ENCODE peak calls at places on chromosomes 11 and 22, in eight cellular contexts. Z, T, P, O, V, E, G and Q are unnamed samples.

GRCh38 chr11:107018902-107019493 is 722 bp upstream of the GUCY1A2 start:
- DNase-seq in E (peak), V (peak), O (peak), T (peak), P (peak), Z (no peak), G (peak), Q (peak)

GRCh38 chr11:17209939-17210245 is 2.1 kb upstream of the PIK3C2A start:
- DNase-seq in V (no peak), G (no peak), E (no peak), O (no peak), Z (no peak), T (no peak), P (no peak), Q (no peak)

GRCh38 chr11:84800755-84801346 is 826.3 kb downstream of the DLG2 start:
- DNase-seq in Z (no peak), T (peak), O (peak), G (no peak), P (peak), V (no peak), E (no peak), Q (no peak)

GRCh38 chr11:121763526-121763925 is 310.8 kb upstream of the SORL1-AS1 start:
- DNase-seq in Z (peak), O (no peak), G (no peak), T (no peak), V (no peak), E (no peak), P (no peak), Q (no peak)

GRCh38 chr11:46918778-46919513 is 596 bp upstream of the LRP4 start:
- DNase-seq in O (no peak), V (no peak), E (peak), P (no peak), T (no peak), G (no peak), Z (no peak), Q (no peak)

GRCh38 chr22:27573992-27574391 is 227.6 kb downstream of the MN1 start:
- DNase-seq in V (no peak), O (no peak), Z (no peak), P (no peak), G (no peak), T (no peak), E (no peak), Q (no peak)

GRCh38 chr11:128814856-128815705 is 52.0 kb downstream of the KCNJ1 start:
- DNase-seq in O (peak), G (no peak), T (peak), Z (no peak), V (no peak), P (peak), E (peak), Q (peak)

GRCh38 chr22:32079110-32080089 is 36.3 kb downstream of the SLC5A1 start:
- DNase-seq in E (no peak), O (peak), V (no peak), G (no peak), Z (no peak), P (peak), T (peak), Q (no peak)

GRCh38 chr11:76524919-76525318 is 80.1 kb downstream of the EMSY start:
- DNase-seq in V (no peak), T (peak), Z (no peak), G (no peak), P (no peak), E (no peak), O (peak), Q (no peak)

GRCh38 chr11:19988598-19988997 is 171.7 kb downstream of the DBX1 start:
- DNase-seq in V (no peak), G (no peak), T (peak), P (peak), Z (no peak), E (peak), O (peak), Q (no peak)

GRCh38 chr22:30968015-30968923 is at the start of gene MORC2:
- DNase-seq in E (peak), P (no peak), Z (no peak), G (peak), O (no peak), V (no peak), T (no peak), Q (no peak)

GRCh38 chr11:92775277-92775676 is 194.2 kb upstream of the MTNR1B start:
- DNase-seq in V (no peak), T (no peak), G (no peak), E (no peak), O (no peak), Z (no peak), P (no peak), Q (no peak)

GRCh38 chr11:78851883-78852586 is 277.4 kb upstream of the NARS2 start:
- DNase-seq in V (no peak), O (no peak), T (no peak), G (no peak), P (no peak), E (no peak), Z (no peak), Q (no peak)

GRCh38 chr11:121808096-121808495 is 307.9 kb downstream of the BLID start:
- DNase-seq in V (no peak), G (no peak), E (no peak), O (no peak), P (no peak), T (no peak), Z (no peak), Q (no peak)

GRCh38 chr22:42996646-42997365 is 18.1 kb downstream of the PACSIN2 start:
- DNase-seq in P (no peak), E (no peak), Z (no peak), O (no peak), T (no peak), V (no peak), G (peak), Q (no peak)

GRCh38 chr11:77418981-77419592 is 54.8 kb downstream of the PAK1 start:
- DNase-seq in Z (no peak), T (no peak), O (no peak), V (no peak), E (no peak), P (no peak), G (no peak), Q (no peak)

GRCh38 chr11:100942016-100942415 is 187.6 kb downstream of the PGR start:
- DNase-seq in Z (no peak), V (no peak), P (peak), T (peak), G (no peak), E (no peak), O (no peak), Q (no peak)

GRCh38 chr22:43446037-43446803 is 34.4 kb downstream of the MPPED1 start:
- DNase-seq in P (no peak), E (no peak), O (no peak), G (no peak), Z (no peak), T (no peak), V (no peak), Q (no peak)

GRCh38 chr22:46864314-46865051 is 102.0 kb downstream of the TBC1D22A start:
- DNase-seq in O (no peak), E (no peak), T (no peak), V (no peak), G (no peak), P (no peak), Z (no peak), Q (no peak)

GRCh38 chr11:72013765-72014711 is 15.3 kb downstream of the IL18BP start:
- DNase-seq in G (peak), P (no peak), E (no peak), V (no peak), O (no peak), Z (no peak), T (no peak), Q (no peak)

GRCh38 chr11:41201156-41201555 is 258.3 kb downstream of the LRRC4C start:
- DNase-seq in O (no peak), E (peak), T (no peak), P (no peak), G (no peak), V (no peak), Z (no peak), Q (peak)

GRCh38 chr11:80116796-80117195 is 676.0 kb upstream of the TENM4 start:
- DNase-seq in G (no peak), P (no peak), Z (no peak), V (no peak), E (no peak), O (no peak), T (no peak), Q (no peak)

GRCh38 chr11:118265954-118266353 is 1.9 kb upstream of the MPZL2 start:
- DNase-seq in T (no peak), V (no peak), P (no peak), G (no peak), E (no peak), Z (no peak), O (no peak), Q (no peak)

GRCh38 chr11:10758959-10759358 is 7.9 kb downstream of the CTR9 start:
- DNase-seq in Z (no peak), T (no peak), V (no peak), O (no peak), P (no peak), G (no peak), E (no peak), Q (no peak)
- TF ChIP-seq CTCF in Z (no peak), T (peak), V (peak), O (peak), P (no peak), G (no peak), E (no peak), Q (no peak)

GRCh38 chr22:26170795-26171194 is 1.5 kb downstream of the SEZ6L start:
- DNase-seq in V (no peak), G (no peak), T (no peak), Z (no peak), E (peak), O (no peak), P (no peak), Q (peak)

GRCh38 chr22:26169312-26170111 is at the start of gene SEZ6L:
- DNase-seq in T (no peak), Z (no peak), V (no peak), P (no peak), O (no peak), G (no peak), E (peak), Q (peak)

GRCh38 chr22:26170112-26170492 is 840 bp downstream of the SEZ6L start:
- DNase-seq in O (no peak), Z (no peak), V (no peak), P (no peak), G (no peak), E (no peak), T (no peak), Q (peak)

GRCh38 chr22:26172389-26172990 is 3.2 kb downstream of the SEZ6L start:
- DNase-seq in V (no peak), T (no peak), O (peak), G (no peak), Z (no peak), P (peak), E (peak), Q (peak)

DNA sequence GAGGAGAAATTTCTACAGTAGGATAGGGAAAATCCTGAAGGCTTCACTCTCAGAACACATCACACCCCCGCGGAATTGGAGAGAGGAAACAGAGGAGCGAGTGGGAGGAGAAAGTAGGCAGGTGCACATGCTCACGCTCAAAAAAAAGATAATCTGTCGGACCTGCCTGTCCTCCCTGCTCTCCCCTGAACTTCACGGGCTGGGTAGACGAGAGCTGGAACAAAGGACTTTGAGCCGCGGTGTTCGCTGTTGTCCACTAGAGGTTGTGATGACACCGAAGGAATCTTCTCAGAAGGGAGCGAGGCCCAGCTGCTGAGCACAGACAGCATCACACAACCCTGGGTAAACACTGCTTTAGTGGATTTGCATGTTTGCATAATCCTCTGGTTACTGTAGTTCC is 5.0 kb downstream of the SEZ6L start:
- DNase-seq in G (no peak), P (no peak), O (peak), V (no peak), E (peak), Z (no peak), T (peak), Q (peak)
- TF ChIP-seq CTCF in G (no peak), P (peak), O (peak), V (no peak), E (peak), Z (no peak), T (peak), Q (peak)

DNA sequence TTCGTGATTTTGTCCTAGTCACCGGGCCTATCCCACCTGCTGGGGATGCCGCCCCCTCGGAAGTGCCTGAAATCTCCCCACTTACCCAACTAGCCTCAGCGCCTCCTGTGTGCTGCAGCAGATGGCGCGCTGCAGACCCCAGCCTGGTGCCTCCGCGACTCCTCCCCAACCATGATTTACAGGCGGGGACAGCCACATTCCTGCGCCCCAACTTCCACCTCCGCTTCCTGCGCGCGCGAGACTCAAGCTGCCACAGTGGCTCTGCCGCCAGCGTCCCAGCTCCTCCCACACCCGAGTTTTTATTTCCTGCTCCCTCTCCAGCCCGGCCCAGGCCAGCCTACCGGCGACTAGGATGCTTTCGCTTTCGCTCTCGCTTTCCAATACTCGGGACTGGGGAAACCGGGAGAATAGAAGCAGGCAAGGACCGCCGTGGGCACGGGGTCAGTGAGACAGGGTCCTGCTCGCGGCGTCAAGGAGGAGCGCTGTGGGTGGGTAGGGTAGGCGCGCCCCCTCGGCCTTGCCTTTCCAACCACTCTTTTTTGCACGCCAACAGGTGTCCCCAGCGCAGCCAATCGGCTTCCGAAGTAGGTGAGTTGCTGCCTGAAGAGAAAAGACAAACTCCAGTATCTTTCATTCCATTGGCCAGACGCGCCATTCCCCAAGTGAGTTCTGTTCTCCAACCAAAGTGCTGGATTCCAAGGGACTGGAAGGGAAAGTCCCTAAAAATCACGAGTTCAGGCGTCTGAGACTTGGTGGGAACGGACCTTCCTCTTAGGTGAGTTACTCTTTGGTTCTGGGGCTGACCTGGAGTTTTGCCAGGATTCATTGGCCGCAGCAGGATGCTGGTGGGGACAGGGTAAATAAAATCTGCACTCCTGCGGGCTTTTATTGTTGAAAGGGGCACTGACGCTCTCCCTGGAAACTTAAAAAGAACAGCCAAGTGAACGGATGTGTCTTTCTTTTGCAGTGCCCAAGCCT is at the start of gene FAM111A:
- DNase-seq in O (peak), G (peak), V (peak), Z (peak), E (peak), T (peak), P (peak), Q (peak)
- TF ChIP-seq CTCF in O (peak), G (no peak), V (peak), Z (peak), E (no peak), T (peak), P (peak), Q (peak)

DNA sequence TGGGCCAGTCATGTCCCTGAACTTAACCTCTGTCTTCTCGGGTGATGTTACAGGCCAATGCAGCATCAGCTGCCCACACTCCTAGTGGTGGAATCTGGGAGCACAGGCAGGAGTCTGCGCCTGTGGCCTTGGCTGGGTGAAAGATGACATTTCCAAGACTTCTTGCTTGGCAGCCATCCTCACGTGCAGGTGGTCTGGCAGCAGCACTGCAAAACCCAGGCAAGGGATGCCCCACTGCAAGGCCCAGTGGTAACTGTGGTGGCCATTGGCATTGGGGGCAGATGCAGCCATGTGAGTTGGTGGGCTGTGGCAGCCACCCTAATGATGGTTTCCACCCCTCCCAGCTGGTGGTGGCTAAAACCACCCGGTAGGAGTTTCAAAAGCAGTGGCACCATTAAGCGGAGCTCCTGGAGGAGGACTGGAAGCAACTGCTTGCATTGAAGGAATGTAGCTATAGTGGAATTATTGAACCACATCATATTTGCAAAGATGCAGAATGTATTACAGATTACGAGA is 120.5 kb upstream of the TOP3B start:
- DNase-seq in Z (no peak), V (no peak), T (peak), G (no peak), P (no peak), E (peak), O (no peak), Q (peak)
- TF ChIP-seq CTCF in Z (peak), V (peak), T (peak), G (no peak), P (peak), E (peak), O (peak), Q (peak)

DNA sequence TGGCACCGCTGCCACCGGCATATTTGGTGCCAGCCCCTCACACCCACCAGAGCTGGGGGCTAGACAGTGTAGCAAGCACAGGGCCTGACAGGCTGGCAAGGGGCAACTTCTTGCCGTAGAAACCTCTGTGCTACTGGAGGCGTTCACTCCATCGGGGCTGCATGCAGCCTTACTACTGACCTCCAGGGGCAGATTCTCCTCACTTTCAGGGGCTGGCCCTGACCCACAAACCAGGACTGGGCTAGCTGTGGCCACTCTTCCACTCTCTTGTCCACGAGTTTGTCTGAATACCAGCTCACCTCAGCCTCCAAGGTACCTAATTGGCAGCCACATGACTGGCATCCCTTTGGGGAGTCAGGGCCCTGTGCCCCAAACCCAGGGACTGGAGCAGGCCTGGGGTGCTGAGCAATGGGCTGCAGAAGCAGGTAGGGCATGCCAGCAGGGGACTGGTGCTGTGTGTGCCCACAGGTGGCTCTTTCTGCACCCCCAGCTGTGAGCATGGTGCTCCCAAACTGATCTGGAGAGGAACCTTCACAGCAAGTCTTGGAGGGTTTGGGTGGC is 2.1 kb upstream of the LMO1 start:
- DNase-seq in V (peak), G (no peak), O (no peak), E (peak), Z (no peak), P (no peak), T (no peak), Q (no peak)
- TF ChIP-seq CTCF in V (peak), G (no peak), O (peak), E (peak), Z (no peak), P (peak), T (peak), Q (peak)

DNA sequence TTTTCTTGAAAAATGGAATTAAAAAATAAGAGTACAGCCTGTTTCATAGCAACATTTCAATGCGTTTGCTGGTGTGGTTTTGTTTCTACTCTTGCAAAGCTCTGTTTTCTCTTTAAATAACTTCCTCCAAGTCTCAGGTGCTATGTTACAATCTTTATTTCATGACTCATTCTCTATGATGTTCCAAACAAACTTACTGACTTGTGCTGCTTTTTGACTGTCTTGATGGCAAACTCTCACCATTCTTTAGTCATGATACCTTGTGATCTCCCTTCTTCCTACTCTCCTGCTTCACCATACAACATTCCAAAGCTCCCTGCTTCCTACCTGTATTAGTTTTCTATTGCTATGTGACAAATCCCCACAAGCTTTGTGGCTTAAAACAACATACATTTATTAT is 166.1 kb downstream of the C11orf91 start:
- DNase-seq in G (no peak), E (no peak), T (peak), Z (no peak), V (no peak), P (no peak), O (no peak), Q (no peak)
- TF ChIP-seq CTCF in G (no peak), E (no peak), T (no peak), Z (no peak), V (no peak), P (no peak), O (no peak), Q (no peak)

GRCh38 chr11:9060700-9061111 is 30.7 kb downstream of the SCUBE2 start:
- DNase-seq in E (peak), P (no peak), G (no peak), Z (peak), O (no peak), V (no peak), T (no peak), Q (no peak)
- TF ChIP-seq CTCF in E (no peak), P (peak), G (no peak), Z (peak), O (no peak), V (no peak), T (peak), Q (peak)